ENCODE peak calls at places on chromosome 14, in six cellular contexts. I is GM12864, X is choroid plexus epithelial cell, M is NB4, P is AG04449, T is mammary epithelial cell. A is an unnamed sample.

GRCh38 chr14:31968107-31968810 is 108.8 kb upstream of the ARHGAP5 start:
- DNase-seq in T (peak), X (no peak), M (peak), I (no peak), P (no peak), A (peak)

GRCh38 chr14:79193689-79194477 is 1017.4 kb downstream of the DIO2 start:
- DNase-seq in X (peak), P (no peak), I (no peak), T (no peak), M (no peak), A (no peak)

GRCh38 chr14:76203086-76204001 is 51.6 kb downstream of the GPATCH2L start:
- DNase-seq in T (peak), P (peak), M (no peak), I (peak), X (peak), A (peak)

GRCh38 chr14:44803239-44803905 is 158.4 kb downstream of the KLHL28 start:
- DNase-seq in M (peak), P (peak), X (peak), I (no peak), T (peak), A (peak)

GRCh38 chr14:45198551-45198950 is 54.5 kb downstream of the MIS18BP1 start:
- DNase-seq in M (no peak), T (peak), X (peak), I (no peak), P (no peak), A (peak)

GRCh38 chr14:64811676-64812075 is 68.0 kb downstream of the SPTB start:
- DNase-seq in X (peak), P (no peak), T (no peak), M (no peak), I (no peak), A (no peak)

GRCh38 chr14:68248481-68249255 is 429.1 kb downstream of the RAD51B start:
- DNase-seq in M (peak), P (no peak), X (peak), I (no peak), T (peak), A (peak)

GRCh38 chr14:54771411-54772027 is 131.1 kb downstream of the GCH1 start:
- DNase-seq in T (no peak), X (no peak), P (no peak), M (no peak), I (no peak), A (no peak)

GRCh38 chr14:100283984-100284881 is 22.0 kb downstream of the SLC25A29 start:
- DNase-seq in X (no peak), M (no peak), P (no peak), T (no peak), I (no peak), A (no peak)

GRCh38 chr14:104175811-104176210 is 37.4 kb downstream of the KIF26A start:
- DNase-seq in X (no peak), P (no peak), M (no peak), T (no peak), I (no peak), A (no peak)

GRCh38 chr14:21467620-21468019 is 9.1 kb downstream of the RAB2B start:
- DNase-seq in I (no peak), T (peak), X (peak), P (peak), M (no peak), A (peak)

GRCh38 chr14:89221109-89221508 is 195.9 kb downstream of the FOXN3 start:
- DNase-seq in T (peak), I (no peak), M (no peak), X (peak), P (no peak), A (peak)

GRCh38 chr14:78135450-78135891 is 34.7 kb upstream of the NRXN3 start:
- DNase-seq in P (no peak), M (peak), X (no peak), T (peak), I (no peak), A (no peak)

GRCh38 chr14:101843665-101844064 is 82.2 kb downstream of the PPP2R5C start:
- DNase-seq in M (peak), T (no peak), I (no peak), X (peak), P (no peak), A (no peak)

GRCh38 chr14:40365305-40365704 is 933.1 kb upstream of the FBXO33 start:
- DNase-seq in I (no peak), M (no peak), X (no peak), T (no peak), P (no peak), A (no peak)

GRCh38 chr14:96054661-96055060 is 15.5 kb downstream of the C14orf132 start:
- DNase-seq in I (no peak), P (no peak), M (no peak), X (no peak), T (no peak), A (no peak)

GRCh38 chr14:96056509-96057422 is 17.6 kb downstream of the C14orf132 start:
- DNase-seq in P (no peak), T (peak), M (no peak), X (no peak), I (no peak), A (no peak)

GRCh38 chr14:96053600-96054381 is 14.6 kb downstream of the C14orf132 start:
- DNase-seq in X (peak), P (peak), I (no peak), T (peak), M (no peak), A (peak)

GRCh38 chr14:96055753-96056508 is 16.8 kb downstream of the C14orf132 start:
- DNase-seq in P (no peak), M (no peak), I (no peak), X (no peak), T (no peak), A (no peak)

GRCh38 chr14:96055065-96055752 is 16.0 kb downstream of the C14orf132 start:
- DNase-seq in I (no peak), M (no peak), P (no peak), X (peak), T (no peak), A (peak)
- H3K4me3 ChIP-seq in I (no peak), M (no peak), P (no peak), X (no peak), T (no peak), A (no peak)

DNA sequence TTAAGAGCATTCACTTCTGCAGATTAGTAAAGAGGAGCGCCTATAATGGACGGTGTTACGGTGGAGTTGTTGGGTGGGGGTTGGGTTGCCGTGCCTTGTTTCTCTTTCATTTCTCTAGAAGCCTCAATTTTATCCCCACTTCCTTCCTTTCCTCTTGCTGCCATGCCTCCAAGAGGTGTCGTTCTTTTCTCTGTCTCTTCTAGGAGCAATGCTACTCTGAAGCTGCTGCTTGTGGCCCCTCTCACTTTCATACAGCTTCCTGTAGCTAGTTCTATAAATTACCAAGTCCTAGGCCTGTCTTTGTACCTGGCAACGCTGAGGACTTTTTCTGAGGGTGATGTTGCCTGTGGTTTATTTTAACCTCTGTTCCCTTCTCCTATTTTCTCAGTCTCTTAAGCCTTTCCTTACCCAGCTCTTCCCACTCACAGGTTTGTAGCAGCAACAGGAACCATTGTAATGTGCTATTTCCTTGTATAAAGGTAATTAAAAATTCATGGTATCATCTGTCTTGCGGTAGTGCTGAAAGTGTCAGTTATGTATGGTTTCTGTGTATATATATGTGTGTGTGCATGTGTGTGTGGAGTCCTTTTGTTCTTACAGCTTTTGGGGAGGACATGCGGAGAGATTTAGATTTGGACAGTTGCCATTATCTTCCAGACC is 44.0 kb downstream of the DDHD1 start:
- DNase-seq in P (no peak), M (peak), T (no peak), X (no peak), I (peak), A (no peak)
- H3K4me3 ChIP-seq in P (peak), M (peak), T (no peak), X (no peak), I (peak), A (no peak)

GRCh38 chr14:58599145-58599544 is 38.6 kb upstream of the DACT1 start:
- DNase-seq in X (no peak), M (no peak), I (no peak), P (no peak), T (no peak), A (no peak)
- H3K4me3 ChIP-seq in X (no peak), M (no peak), I (no peak), P (no peak), T (no peak), A (no peak)

GRCh38 chr14:99194736-99195135 is 77.3 kb downstream of the BCL11B start:
- DNase-seq in I (no peak), P (no peak), X (no peak), T (no peak), M (no peak), A (no peak)
- H3K4me3 ChIP-seq in I (no peak), P (no peak), X (no peak), T (no peak), M (no peak), A (no peak)

GRCh38 chr14:61121293-61121897 is 140.3 kb downstream of the SLC38A6 start:
- DNase-seq in P (no peak), I (no peak), M (peak), T (no peak), X (no peak), A (no peak)
- H3K4me3 ChIP-seq in P (no peak), I (no peak), M (no peak), T (no peak), X (no peak), A (no peak)

A was measured in IMR-90.